ENCODE peak calls at places on chromosomes 2 and 18, in four cellular contexts. I is neural progenitor cell, K is keratinocyte, V is colonic mucosa. B is an unnamed sample. For H3K9me3, the result is how much of the 10 kb centered on the place peaks cover.

GRCh38 chr2:197240018-197240712 is 70.4 kb downstream of the ANKRD44 start:
- DNase-seq in I (no peak), V (no peak), K (no peak), B (no peak)

GRCh38 chr2:217948341-217948791 is 54.4 kb downstream of the TNS1 start:
- DNase-seq in V (no peak), K (no peak), I (no peak), B (no peak)

GRCh38 chr2:197152451-197153228 is 157.9 kb downstream of the ANKRD44 start:
- DNase-seq in V (no peak), I (no peak), K (no peak), B (peak)

GRCh38 chr18:48922801-48923730 is 27.7 kb downstream of the SMAD7 start:
- DNase-seq in V (peak), I (peak), K (no peak), B (peak)

GRCh38 chr18:2939317-2939716 is 73.6 kb downstream of the LPIN2 start:
- DNase-seq in I (no peak), K (no peak), V (peak), B (no peak)

GRCh38 chr2:25201265-25201664 is 32.9 kb upstream of the POMC start:
- DNase-seq in I (peak), K (no peak), V (no peak), B (peak)

GRCh38 chr2:223459328-223459939 is 142.7 kb downstream of the SCG2 start:
- DNase-seq in V (no peak), I (peak), K (no peak), B (no peak)

GRCh38 chr2:204226305-204226861 is 289.8 kb downstream of the ICOS start:
- DNase-seq in I (no peak), K (no peak), V (no peak), B (no peak)

GRCh38 chr2:25698752-25699151 is 25.4 kb upstream of the DTNB start:
- DNase-seq in K (no peak), I (no peak), V (no peak), B (no peak)

GRCh38 chr2:224210495-224211472 is 171.7 kb upstream of the SERPINE2 start:
- DNase-seq in I (no peak), V (no peak), K (no peak), B (peak)

GRCh38 chr2:159614534-159615186 is 1.7 kb downstream of the BAZ2B start:
- DNase-seq in I (no peak), K (no peak), V (no peak), B (no peak)

DNA sequence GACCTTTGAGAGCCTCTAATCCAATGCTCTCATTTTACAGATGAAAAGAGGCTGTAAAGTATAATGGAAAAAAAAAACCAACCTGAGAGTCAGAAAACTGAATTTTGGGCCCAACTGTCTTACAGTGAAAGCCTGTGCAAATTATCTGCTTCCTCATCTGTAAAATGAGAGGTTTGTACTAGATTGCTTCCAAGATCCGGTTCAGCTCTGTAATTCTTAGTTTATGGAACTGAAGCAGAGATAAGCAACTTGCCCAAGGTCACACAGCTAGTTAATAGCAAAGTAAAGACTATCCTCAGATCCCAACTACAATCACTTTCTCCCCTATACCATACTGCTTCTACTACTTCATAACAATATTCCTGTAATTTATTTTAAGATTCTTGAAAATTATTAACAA is 6.3 kb downstream of the TLK1 start:
- DNase-seq in K (no peak), I (no peak), V (peak), B (no peak)
- H3K4me3 ChIP-seq in K (no peak), I (no peak), V (no peak), B (no peak)

GRCh38 chr18:8996771-8997432 is 105.6 kb upstream of the NDUFV2 start:
- DNase-seq in I (no peak), V (no peak), K (no peak), B (no peak)
- H3K9ac ChIP-seq in I (no peak), V (no peak), K (no peak), B (no peak)

DNA sequence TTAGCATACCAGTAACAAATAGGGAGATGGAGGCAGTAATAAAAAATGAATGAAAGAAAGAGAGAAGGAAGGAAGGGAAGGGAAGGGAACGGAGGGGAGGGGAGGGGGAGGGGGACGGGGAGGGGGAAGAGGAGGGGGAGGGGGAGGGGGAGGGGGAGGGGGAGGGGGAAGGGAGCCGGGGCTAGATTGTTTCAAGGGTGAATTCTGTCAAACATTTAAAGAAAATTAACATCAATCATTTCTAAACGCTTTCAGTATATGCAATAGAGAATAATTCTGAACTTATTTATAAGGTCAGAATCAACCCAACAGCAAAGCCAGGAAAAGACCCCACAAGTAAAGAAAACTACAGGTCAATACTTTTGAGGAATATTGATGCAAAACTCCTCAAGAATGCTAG is 858.8 kb upstream of the GYPC start:
- DNase-seq in I (no peak), K (no peak), V (no peak), B (no peak)
- H3K9me3 ChIP-seq in I (under half), K (under half), V (under half), B (under half)

DNA sequence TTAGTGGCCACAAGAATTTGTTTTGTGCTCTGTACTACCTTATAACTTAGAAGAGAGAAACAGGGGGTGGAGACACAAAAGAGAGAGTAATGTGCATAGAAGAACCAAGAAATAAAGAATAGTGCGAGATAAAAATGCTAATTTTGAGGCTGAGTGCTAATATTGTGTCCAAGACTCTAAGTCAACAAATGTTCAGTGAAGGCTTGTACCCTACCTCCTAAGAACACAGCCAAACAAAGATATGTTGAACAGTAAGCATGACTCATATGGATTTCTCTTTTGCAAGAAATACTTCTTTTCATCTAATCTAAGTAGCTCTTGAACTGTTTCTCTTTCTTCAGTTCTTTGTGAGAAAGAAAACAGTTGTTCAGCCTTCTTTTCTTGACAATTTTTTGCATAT is 45.2 kb downstream of the GAREM1 start:
- DNase-seq in K (no peak), I (no peak), V (no peak), B (no peak)
- H3K4me3 ChIP-seq in K (no peak), I (no peak), V (no peak), B (no peak)

GRCh38 chr2:199955007-199955338 is 318 bp downstream of the TYW5 start:
- DNase-seq in I (peak), V (no peak), K (no peak), B (no peak)
- H3K9ac ChIP-seq in I (peak), V (peak), K (peak), B (peak)

B was measured in endodermal cell.